ENCODE peak calls at places on chromosome 12, in seven cellular contexts. R is GM04504, T is neuronal stem cell, X is cerebellum, I is foreskin fibroblast, B is NCI-H2029, F is nephron progenitor cell. E is an unnamed sample.

GRCh38 chr12:89856431-89856830 is 147.8 kb upstream of the ATP2B1 start:
- DNase-seq in R (peak), T (no peak), X (no peak), I (peak), B (no peak), F (no peak), E (no peak)

GRCh38 chr12:78146365-78146772 is 315.7 kb downstream of the NAV3 start:
- DNase-seq in R (peak), T (peak), X (peak), I (peak), B (peak), F (no peak), E (no peak)

GRCh38 chr12:60308366-60309000 is 712.7 kb downstream of the SLC16A7 start:
- DNase-seq in R (peak), T (no peak), X (no peak), I (no peak), B (no peak), F (no peak), E (no peak)

GRCh38 chr12:104567832-104568490 is 111.2 kb downstream of the CHST11 start:
- DNase-seq in R (no peak), T (no peak), X (no peak), I (no peak), B (no peak), F (no peak), E (no peak)

GRCh38 chr12:64221656-64222010 is 463 bp downstream of the KICS2 start:
- DNase-seq in R (peak), T (peak), X (peak), I (peak), B (peak), F (peak), E (peak)

GRCh38 chr12:122368361-122369073 is 54.0 kb downstream of the CLIP1 start:
- DNase-seq in R (no peak), T (no peak), X (no peak), I (peak), B (peak), F (no peak), E (peak)

GRCh38 chr12:92080390-92081285 is 65.0 kb downstream of the BTG1 start:
- DNase-seq in R (peak), T (no peak), X (no peak), I (peak), B (no peak), F (no peak), E (no peak)

GRCh38 chr12:119631930-119632678 is 35.8 kb upstream of the PRKAB1 start:
- DNase-seq in R (no peak), T (no peak), X (no peak), I (peak), B (no peak), F (no peak), E (no peak)

GRCh38 chr12:93862424-93862823 is 185.2 kb downstream of the CRADD start:
- DNase-seq in R (peak), T (no peak), X (no peak), I (peak), B (no peak), F (no peak), E (no peak)

E was measured in body of pancreas.